ENCODE peak calls at places on chromosomes 1 and 21, in nine cellular contexts. Q is stimulated activated CD4-positive, alpha-beta T cell treated with anti-CD3 and anti-CD28 coated beads, Interleukin-12 subunit alpha, Interleukin-12 subunit beta, amount 100 ng/mL, for 48 hours; Y is posterior cingulate gyrus; W is LHCN-M2; H is GM12891; M is EH; O is body of pancreas; P is COR-L47; Z is amniotic epithelial cell. T is an unnamed sample.

GRCh38 chr1:25523512-25523911 is 19.9 kb upstream of the LDLRAP1 start:
- DNase-seq in M (peak; percentile 37), H (no peak), Y (no peak), O (no peak), Z (peak; percentile 40), W (no peak), Q (no peak), P (no peak), T (no peak)

GRCh38 chr21:44710294-44710665 is 1.1 kb downstream of the TSPEAR start:
- DNase-seq in Q (no peak), Y (no peak), M (no peak), O (no peak), Z (no peak), P (no peak), H (no peak), W (no peak), T (peak; percentile 74)

GRCh38 chr1:40316595-40317393 is at the start of gene COL9A2:
- DNase-seq in M (peak; percentile 22), O (peak; percentile 47), Y (peak; percentile 70), Z (no peak), Q (peak; percentile 45), H (no peak), W (no peak), P (peak; percentile 69), T (peak; percentile 74)

GRCh38 chr1:93878501-93878888 is 511 bp downstream of the DNTTIP2 start:
- DNase-seq in P (no peak), O (peak; percentile 55), Q (peak; percentile 42), Y (no peak), H (peak; percentile 33), Z (no peak), W (peak; percentile 31), M (peak; percentile 50), T (peak; percentile 3)

GRCh38 chr1:57796609-57797008 is 372.7 kb upstream of the DAB1 start:
- DNase-seq in M (peak; percentile 5), P (no peak), H (no peak), Z (no peak), O (no peak), Y (no peak), W (no peak), Q (no peak), T (no peak)

GRCh38 chr1:150267896-150268295 is 920 bp downstream of the APH1A start:
- DNase-seq in O (no peak), M (no peak), W (no peak), P (no peak), H (no peak), Y (no peak), Q (no peak), Z (no peak), T (no peak)

GRCh38 chr1:101235241-101235695 is 1.6 kb upstream of the S1PR1 start:
- DNase-seq in Q (no peak), M (no peak), H (no peak), O (no peak), Z (no peak), Y (no peak), P (no peak), W (no peak), T (no peak)

GRCh38 chr1:51620470-51620869 is 3.6 kb downstream of the OSBPL9 start:
- DNase-seq in P (no peak), Q (no peak), Z (no peak), O (no peak), H (no peak), W (no peak), Y (no peak), M (no peak), T (no peak)

GRCh38 chr1:41394918-41395598 is 33.8 kb downstream of the FOXO6 start:
- DNase-seq in W (no peak), M (no peak), O (no peak), H (no peak), Q (no peak), Z (peak; percentile 36), P (peak; percentile 80), Y (peak; percentile 27), T (peak; percentile 34)

GRCh38 chr1:28104866-28105467 is 16.6 kb upstream of the EYA3 start:
- DNase-seq in Z (peak; percentile 69), O (peak; percentile 80), H (no peak), P (no peak), Y (peak; percentile 64), Q (no peak), M (peak; percentile 75), W (peak; percentile 81), T (no peak)

GRCh38 chr1:116002781-116003455 is 26.6 kb downstream of the SLC22A15 start:
- DNase-seq in W (no peak), Z (no peak), H (no peak), Q (no peak), Y (no peak), M (no peak), O (peak; percentile 92), P (peak; percentile 8), T (no peak)

GRCh38 chr1:172165403-172165802 is 255.1 kb upstream of the C1orf105 start:
- DNase-seq in W (no peak), M (no peak), Y (no peak), P (no peak), O (no peak), Q (no peak), Z (no peak), H (no peak), T (no peak)

GRCh38 chr1:57162607-57163235 is 196.9 kb upstream of the C8B start:
- DNase-seq in W (no peak), O (peak; percentile 3), H (no peak), P (no peak), Y (peak; percentile 53), Q (no peak), M (no peak), Z (no peak), T (no peak)

GRCh38 chr1:160404094-160404493 is 3.7 kb downstream of the VANGL2 start:
- DNase-seq in Y (no peak), W (no peak), O (no peak), Q (no peak), P (no peak), Z (no peak), M (no peak), H (no peak), T (no peak)

GRCh38 chr1:207519505-207520399 is 23.8 kb downstream of the CR1 start:
- DNase-seq in M (peak; percentile 73), H (no peak), Y (no peak), Z (no peak), W (no peak), Q (no peak), O (no peak), P (no peak), T (no peak)

GRCh38 chr1:165353731-165354671 is 2.5 kb downstream of the LMX1A start:
- DNase-seq in O (no peak), Y (no peak), W (no peak), M (no peak), Q (no peak), Z (no peak), H (no peak), P (no peak), T (no peak)

GRCh38 chr1:10085076-10085475 is 52.3 kb downstream of the UBE4B start:
- DNase-seq in Z (no peak), M (no peak), W (no peak), H (no peak), P (no peak), Q (no peak), Y (no peak), O (no peak), T (no peak)

GRCh38 chr1:10794724-10795304 is 1.6 kb downstream of the CASZ1 start:
- DNase-seq in Y (no peak), H (no peak), M (peak; percentile 31), O (no peak), Z (no peak), Q (no peak), W (no peak), P (no peak), T (peak; percentile 43)

GRCh38 chr1:116826818-116827606 is 72.8 kb downstream of the CD2 start:
- DNase-seq in Y (no peak), O (no peak), P (no peak), Q (peak; percentile 58), H (peak; percentile 43), W (peak; percentile 20), M (peak; percentile 35), Z (peak; percentile 77), T (no peak)

GRCh38 chr1:205444931-205445652 is 10.8 kb downstream of the BLACAT1 start:
- DNase-seq in O (no peak), M (no peak), W (peak; percentile 28), Y (peak; percentile 77), P (peak; percentile 44), Q (no peak), H (no peak), Z (peak; percentile 51), T (peak; percentile 22)

GRCh38 chr1:214983126-214983869 is 99.2 kb upstream of the KCNK2 start:
- DNase-seq in Z (peak; percentile 83), H (no peak), Y (no peak), O (no peak), M (peak; percentile 64), Q (no peak), P (no peak), W (peak; percentile 57), T (no peak)

GRCh38 chr1:8422439-8423133 is 104.7 kb downstream of the SLC45A1 start:
- DNase-seq in P (no peak), H (no peak), W (peak; percentile 43), O (no peak), Z (peak; percentile 44), Q (no peak), Y (peak; percentile 19), M (peak; percentile 56), T (no peak)

GRCh38 chr21:34343347-34344057 is 20.3 kb upstream of the KCNE2 start:
- DNase-seq in P (no peak), M (no peak), H (no peak), Q (no peak), O (no peak), Y (no peak), W (no peak), Z (no peak), T (no peak)

GRCh38 chr1:21451981-21452411 is 12.1 kb downstream of the NBPF3 start:
- DNase-seq in P (no peak), M (peak; percentile 90), Y (no peak), Q (no peak), Z (peak; percentile 67), O (no peak), W (no peak), H (no peak), T (no peak)

GRCh38 chr1:164720329-164721036 is 161.5 kb downstream of the PBX1 start:
- DNase-seq in Z (peak; percentile 25), W (no peak), Q (no peak), M (no peak), O (no peak), Y (no peak), P (no peak), H (no peak), T (no peak)

GRCh38 chr1:9728451-9729295 is 77.1 kb downstream of the PIK3CD start:
- DNase-seq in H (no peak), M (no peak), P (no peak), Q (peak; percentile 72), Y (no peak), O (no peak), Z (no peak), W (no peak), T (no peak)

GRCh38 chr1:7048395-7048794 is 263.1 kb downstream of the CAMTA1 start:
- DNase-seq in H (no peak), Y (no peak), P (no peak), Z (no peak), M (no peak), O (no peak), Q (no peak), W (no peak), T (no peak)

GRCh38 chr21:32257952-32258785 is 20.7 kb downstream of the MIS18A start:
- DNase-seq in M (peak; percentile 84), P (peak; percentile 81), W (peak; percentile 77), Z (peak; percentile 81), Y (peak; percentile 80), Q (peak; percentile 18), H (peak; percentile 34), O (peak; percentile 87), T (peak; percentile 84)

GRCh38 chr1:5990913-5991783 is 1.1 kb downstream of the NPHP4 start:
- DNase-seq in H (peak; percentile 73), Y (no peak), O (peak; percentile 31), W (no peak), Q (no peak), Z (no peak), M (peak; percentile 36), P (no peak), T (peak; percentile 36)

GRCh38 chr1:231869364-231869763 is 242.8 kb downstream of the DISC1 start:
- DNase-seq in P (no peak), Q (no peak), M (no peak), Y (no peak), O (no peak), Z (no peak), H (no peak), W (no peak), T (no peak)

GRCh38 chr1:65924471-65924870 is 131.8 kb downstream of the PDE4B start:
- DNase-seq in M (peak; percentile 66), W (peak; percentile 83), P (no peak), Y (no peak), H (no peak), Z (peak; percentile 91), O (no peak), Q (no peak), T (no peak)